ENCODE peak calls at places on chromosome 18, in five cellular contexts. C is stimulated activated CD4-positive, alpha-beta T cell treated with anti-CD3 and anti-CD28 coated beads, Interleukin-1b, Interleukin-23, amount 100 ng/mL, for 24 hours; M is NCI-H82; B is stimulated activated CD8-positive, alpha-beta memory T cell treated with anti-CD3 and anti-CD28 coated beads, Interleukin-15, amount 100 ng/mL, for 4 hours; J is IMR-90. H is an unnamed sample.

GRCh38 chr18:47883771-47884413 is 46.6 kb downstream of the SMAD2 start:
- DNase-seq in C (no peak), M (no peak), B (no peak), J (peak; percentile 76), H (no peak)

GRCh38 chr18:55396267-55396905 is 191.6 kb downstream of the TCF4 start:
- DNase-seq in C (no peak), M (no peak), B (no peak), J (no peak), H (no peak)

GRCh38 chr18:53131001-53131400 is 791.0 kb downstream of the DCC start:
- DNase-seq in C (no peak), M (no peak), B (no peak), J (no peak), H (no peak)

GRCh38 chr18:9000736-9001135 is 101.8 kb upstream of the NDUFV2 start:
- DNase-seq in C (no peak), M (no peak), B (no peak), J (peak; percentile 64), H (no peak)

GRCh38 chr18:63298393-63299015 is 21.1 kb downstream of the BCL2 start:
- DNase-seq in C (no peak), M (no peak), B (no peak), J (no peak), H (no peak)

GRCh38 chr18:7480853-7481252 is 86.3 kb upstream of the PTPRM start:
- DNase-seq in C (no peak), M (peak; percentile 45), B (no peak), J (no peak), H (no peak)

GRCh38 chr18:24190590-24190989 is 51.7 kb downstream of the CABYR start:
- DNase-seq in C (no peak), M (no peak), B (no peak), J (no peak), H (no peak)

GRCh38 chr18:54296017-54296416 is 26.7 kb downstream of the POLI start:
- DNase-seq in C (no peak), M (no peak), B (no peak), J (peak; percentile 32), H (no peak)

GRCh38 chr18:76914314-76914713 is 92.0 kb downstream of the ZNF236 start:
- DNase-seq in C (no peak), M (peak; percentile 32), B (no peak), J (no peak), H (no peak)

GRCh38 chr18:12278765-12279682 is 24.9 kb downstream of the CIDEA start:
- DNase-seq in C (no peak), M (no peak), B (no peak), J (peak; percentile 98), H (peak; percentile 73)

GRCh38 chr18:44712025-44712424 is 31.3 kb downstream of the SETBP1 start:
- DNase-seq in C (no peak), M (no peak), B (no peak), J (no peak), H (no peak)

GRCh38 chr18:32308493-32309120 is 118.8 kb downstream of the MEP1B start:
- DNase-seq in C (no peak), M (no peak), B (no peak), J (peak; percentile 94), H (no peak)

GRCh38 chr18:48402953-48403352 is 6.2 kb downstream of the ZBTB7C start:
- DNase-seq in C (no peak), M (no peak), B (no peak), J (no peak), H (no peak)

GRCh38 chr18:48952287-48953095 is 1.7 kb upstream of the SMAD7 start:
- DNase-seq in C (no peak), M (peak; percentile 82), B (no peak), J (peak; percentile 86), H (peak; percentile 95)

GRCh38 chr18:35616664-35617423 is 35.3 kb downstream of the GALNT1 start:
- DNase-seq in C (peak; percentile 20), M (no peak), B (peak; percentile 29), J (peak; percentile 92), H (no peak)

GRCh38 chr18:74540689-74541421 is 6.6 kb downstream of the CNDP1 start:
- DNase-seq in C (no peak), M (no peak), B (no peak), J (peak; percentile 28), H (no peak)

GRCh38 chr18:36658611-36659010 is 170.2 kb downstream of the TPGS2 start:
- DNase-seq in C (no peak), M (no peak), B (no peak), J (no peak), H (no peak)

GRCh38 chr18:22841840-22842239 is 91.3 kb upstream of the RBBP8 start:
- DNase-seq in C (no peak), M (no peak), B (no peak), J (peak; percentile 38), H (no peak)

GRCh38 chr18:74604774-74605173 is 7.1 kb downstream of the ZNF407 start:
- DNase-seq in C (no peak), M (no peak), B (no peak), J (peak; percentile 67), H (no peak)

GRCh38 chr18:57691363-57691762 is 69.7 kb upstream of the NARS1 start:
- DNase-seq in C (no peak), M (no peak), B (no peak), J (no peak), H (no peak)

GRCh38 chr18:50424877-50425690 is 50.2 kb downstream of the SKA1 start:
- DNase-seq in C (no peak), M (peak; percentile 5), B (no peak), J (peak; percentile 50), H (no peak)

GRCh38 chr18:51621103-51621969 is 423.9 kb upstream of the MEX3C start:
- DNase-seq in C (no peak), M (peak; percentile 86), B (no peak), J (no peak), H (no peak)

GRCh38 chr18:78753240-78753639 is 226.4 kb upstream of the SALL3 start:
- DNase-seq in C (no peak), M (no peak), B (no peak), J (no peak), H (no peak)

GRCh38 chr18:52060612-52061259 is 279.3 kb upstream of the DCC start:
- DNase-seq in C (no peak), M (peak; percentile 9), B (no peak), J (no peak), H (no peak)

GRCh38 chr18:3526421-3527354 is 76.7 kb downstream of the TGIF1 start:
- DNase-seq in C (no peak), M (peak; percentile 96), B (no peak), J (peak; percentile 85), H (no peak)

GRCh38 chr18:56083097-56083865 is 495.3 kb upstream of the TCF4 start:
- DNase-seq in C (no peak), M (no peak), B (no peak), J (peak; percentile 92), H (no peak)

GRCh38 chr18:43277164-43277600 is at the start of gene SYT4:
- DNase-seq in C (no peak), M (peak; percentile 95), B (no peak), J (peak; percentile 7), H (no peak)

GRCh38 chr18:13660510-13660909 is 65.8 kb downstream of the FAM210A start:
- DNase-seq in C (no peak), M (no peak), B (no peak), J (no peak), H (no peak)

GRCh38 chr18:13290856-13291271 is 72.3 kb downstream of the LDLRAD4 start:
- DNase-seq in C (no peak), M (no peak), B (no peak), J (no peak), H (no peak)

GRCh38 chr18:12092398-12093229 is 1.0 kb upstream of the ANKRD62 start:
- DNase-seq in C (no peak), M (peak; percentile 55), B (no peak), J (no peak), H (no peak)

H was measured in ascending aorta.